ENCODE peak calls at places on chromosomes 5 and 9, in four cellular contexts. V, G, E and R are unnamed samples.
A peak's percentile ranks its signal among the peaks of the same experiment; 100 is the strongest.

GRCh38 chr9:126020836-126021235 is 273.7 kb downstream of the PBX3 start:
- DNase-seq in G (no peak), V (no peak), E (no peak), R (no peak)

GRCh38 chr5:106875591-106876297 is 795.0 kb downstream of the EFNA5 start:
- DNase-seq in V (no peak), E (no peak), G (peak; percentile 52), R (no peak)

GRCh38 chr5:45411971-45412612 is 284.1 kb downstream of the HCN1 start:
- DNase-seq in G (no peak), V (no peak), E (no peak), R (peak; percentile 8)

GRCh38 chr5:173789031-173789920 is 98.9 kb upstream of the CPEB4 start:
- DNase-seq in E (peak; percentile 50), V (no peak), G (no peak), R (peak; percentile 65)

GRCh38 chr9:72012642-72013041 is 47.8 kb downstream of the C9orf57 start:
- DNase-seq in G (no peak), E (no peak), V (no peak), R (no peak)

GRCh38 chr5:141664733-141665461 is 13.7 kb upstream of the FCHSD1 start:
- DNase-seq in V (peak; percentile 74), G (peak; percentile 81), E (no peak), R (peak; percentile 33)

GRCh38 chr5:43608406-43608805 is 5.4 kb downstream of the NNT start:
- DNase-seq in G (no peak), V (no peak), E (no peak), R (no peak)

GRCh38 chr9:19965336-19965735 is 176.5 kb upstream of the SLC24A2 start:
- DNase-seq in E (peak; percentile 4), G (no peak), V (no peak), R (no peak)

GRCh38 chr5:6448141-6448491 is 543 bp upstream of the UBE2QL1 start:
- DNase-seq in G (no peak), E (no peak), V (no peak), R (no peak)

GRCh38 chr5:102481044-102481715 is 17.6 kb downstream of the SLCO6A1 start:
- DNase-seq in E (no peak), V (no peak), G (no peak), R (peak; percentile 9)

GRCh38 chr5:173326501-173326960 is 1.7 kb downstream of the STC2 start:
- DNase-seq in V (no peak), E (no peak), G (no peak), R (peak; percentile 68)

GRCh38 chr5:145991044-145991575 is 54.7 kb downstream of the SH3RF2 start:
- DNase-seq in E (no peak), G (no peak), V (no peak), R (peak; percentile 67)

GRCh38 chr5:66232701-66233100 is 88.6 kb downstream of the SREK1 start:
- DNase-seq in E (no peak), G (no peak), V (no peak), R (no peak)

GRCh38 chr5:72199681-72200080 is 92.4 kb downstream of the MAP1B start:
- DNase-seq in G (no peak), E (no peak), V (no peak), R (no peak)

GRCh38 chr9:109468927-109469326 is 29.2 kb downstream of the PTPN3 start:
- DNase-seq in V (no peak), G (no peak), E (no peak), R (no peak)

GRCh38 chr9:14687042-14687719 is 6.1 kb downstream of the ZDHHC21 start:
- DNase-seq in E (peak; percentile 57), V (no peak), G (no peak), R (peak; percentile 53)

GRCh38 chr9:94921072-94921471 is 194.6 kb downstream of the AOPEP start:
- DNase-seq in V (no peak), G (no peak), E (no peak), R (no peak)

GRCh38 chr5:61910771-61911170 is 395.2 kb upstream of the KIF2A start:
- DNase-seq in E (no peak), V (no peak), G (no peak), R (no peak)

GRCh38 chr5:127549551-127549950 is 32.1 kb downstream of the PRRC1 start:
- DNase-seq in V (no peak), E (no peak), G (no peak), R (no peak)

GRCh38 chr5:107322936-107323335 is 347.8 kb downstream of the EFNA5 start:
- DNase-seq in G (no peak), E (no peak), V (no peak), R (no peak)

GRCh38 chr5:96408276-96408777 is 24.7 kb downstream of the PCSK1 start:
- DNase-seq in V (no peak), G (no peak), E (peak; percentile 86), R (no peak)

GRCh38 chr5:178196986-178197385 is 7.3 kb upstream of the HNRNPAB start:
- DNase-seq in E (no peak), V (no peak), G (peak; percentile 55), R (no peak)

GRCh38 chr9:136372561-136373299 is 739 bp downstream of the CARD9 start:
- DNase-seq in V (no peak), E (no peak), G (no peak), R (peak; percentile 8)

GRCh38 chr5:133483406-133484090 is 128.8 kb downstream of the FSTL4 start:
- DNase-seq in E (no peak), G (no peak), V (no peak), R (no peak)

GRCh38 chr9:115548826-115549225 is 430.9 kb upstream of the TNC start:
- DNase-seq in E (peak; percentile 35), G (no peak), V (no peak), R (peak; percentile 59)

GRCh38 chr5:86546050-86546449 is 71.7 kb upstream of the COX7C start:
- DNase-seq in V (no peak), G (no peak), E (no peak), R (no peak)

GRCh38 chr9:84667571-84668203 is 1.8 kb upstream of the NTRK2 start:
- DNase-seq in E (no peak), G (peak; percentile 29), V (no peak), R (no peak)

GRCh38 chr9:113636165-113636564 is 172.6 kb downstream of the RGS3 start:
- DNase-seq in E (no peak), V (no peak), G (no peak), R (no peak)

GRCh38 chr9:96029722-96030515 is 154.4 kb downstream of the ERCC6L2 start:
- DNase-seq in V (no peak), E (no peak), G (no peak), R (no peak)

GRCh38 chr9:96031366-96031824 is 155.9 kb downstream of the ERCC6L2 start:
- DNase-seq in V (no peak), E (no peak), G (no peak), R (no peak)

GRCh38 chr9:96026655-96027213 is 151.2 kb downstream of the ERCC6L2 start:
- DNase-seq in E (no peak), G (no peak), V (no peak), R (no peak)

GRCh38 chr9:96025995-96026572 is 150.6 kb downstream of the ERCC6L2 start:
- DNase-seq in V (peak; percentile 59), E (no peak), G (peak; percentile 79), R (no peak)

DNA sequence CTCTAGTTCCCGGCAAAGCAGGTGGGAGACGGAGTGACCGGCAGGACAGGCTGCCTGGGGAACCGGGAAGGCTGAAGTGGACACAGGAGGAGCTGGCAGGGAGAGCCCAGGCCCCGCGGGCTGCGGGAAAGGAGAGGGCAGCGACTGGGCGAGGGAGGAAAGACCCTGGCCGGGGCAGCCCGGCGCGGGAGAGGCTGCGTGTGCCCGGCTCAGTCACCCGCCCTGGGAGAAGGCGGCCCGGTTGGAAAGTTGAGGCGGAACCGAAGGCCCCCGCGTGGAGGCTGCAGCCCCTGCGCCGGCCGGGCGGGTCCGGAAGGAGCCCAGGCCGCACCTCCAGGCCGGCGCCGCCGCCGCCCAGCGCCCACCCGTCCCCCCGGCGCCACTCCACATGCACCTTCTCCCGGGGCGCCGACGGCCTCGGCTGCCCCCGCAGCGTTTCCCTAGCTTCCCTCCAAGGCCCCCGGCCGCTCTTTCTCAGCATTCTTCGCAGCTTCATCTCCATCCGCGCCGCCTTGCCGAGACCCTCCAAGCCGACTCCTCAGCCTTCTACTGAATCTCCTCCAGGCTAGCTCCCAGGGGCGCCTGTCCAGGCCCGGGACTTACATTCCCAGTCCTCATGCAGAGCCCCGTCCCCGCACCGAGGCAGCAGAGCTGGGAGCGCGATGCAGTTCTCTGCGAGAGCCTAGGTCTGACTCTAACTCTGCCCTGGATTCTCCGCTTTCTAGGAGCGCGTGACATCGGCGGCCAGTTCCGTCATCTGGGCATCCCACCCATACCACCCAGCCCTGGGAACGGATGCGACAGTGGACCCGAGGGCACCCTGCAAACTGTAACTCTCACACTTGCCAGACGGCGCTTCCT is 152.0 kb downstream of the ERCC6L2 start:
- DNase-seq in G (peak; percentile 38), V (no peak), E (no peak), R (no peak)
- TF ChIP-seq CTCF in G (no peak), V (no peak), E (no peak), R (no peak)

GRCh38 chr9:34311499-34312225 is 17.4 kb downstream of the KIF24 start:
- DNase-seq in G (no peak), V (no peak), E (no peak), R (no peak)
- TF ChIP-seq CTCF in G (no peak), V (no peak), E (no peak), R (no peak)

GRCh38 chr9:133323991-133324703 is 11.8 kb downstream of the SURF6 start:
- DNase-seq in G (no peak), E (no peak), V (no peak), R (no peak)
- TF ChIP-seq CTCF in G (no peak), E (no peak), V (no peak), R (no peak)

GRCh38 chr5:217860-218456 is at the start of the genes CCDC127 and SDHA:
- DNase-seq in G (peak; percentile 100), E (peak; percentile 50), V (peak; percentile 99), R (peak; percentile 77)
- TF ChIP-seq CTCF in G (no peak), E (peak; percentile 44), V (peak; percentile 52), R (peak; percentile 50)

GRCh38 chr9:127785933-127786772 is at the start of gene CDK9:
- DNase-seq in E (no peak), V (peak; percentile 88), G (peak; percentile 95), R (peak; percentile 74)
- TF ChIP-seq CTCF in E (no peak), V (no peak), G (no peak), R (no peak)

GRCh38 chr9:22232971-22233370 is 213.7 kb upstream of the DMRTA1 start:
- DNase-seq in V (no peak), E (no peak), G (no peak), R (no peak)
- TF ChIP-seq CTCF in V (no peak), E (no peak), G (no peak), R (no peak)